ENCODE peak calls at places on chromosome X, in five cellular contexts. S is astrocyte of the spinal cord, E is SK-N-SH, U is fibroblast of the aortic adventitia, I is HFF-Myc. P is an unnamed sample.

GRCh38 chrX:153061732-153062131 is 5.5 kb downstream of the PNMA3 start:
- DNase-seq in U (peak), S (peak), E (no peak), I (no peak), P (no peak)

GRCh38 chrX:37350034-37350365 is 836 bp downstream of the PRRG1 start:
- DNase-seq in S (peak), I (no peak), E (peak), U (peak), P (no peak)

GRCh38 chrX:74419861-74420193 is 1.5 kb upstream of the SLC16A2 start:
- DNase-seq in U (no peak), I (no peak), S (no peak), E (no peak), P (no peak)

GRCh38 chrX:47956016-47956415 is 47.8 kb downstream of the ZNF182 start:
- DNase-seq in S (no peak), I (no peak), U (no peak), E (no peak), P (no peak)

GRCh38 chrX:112645774-112646173 is 34.0 kb downstream of the LHFPL1 start:
- DNase-seq in S (no peak), U (no peak), I (no peak), E (no peak), P (no peak)

GRCh38 chrX:77949840-77950239 is 19.6 kb downstream of the PGAM4 start:
- DNase-seq in E (no peak), S (no peak), U (no peak), I (peak), P (no peak)

GRCh38 chrX:129823115-129823514 is 20.6 kb downstream of the ZDHHC9 start:
- DNase-seq in S (peak), U (peak), I (no peak), E (peak), P (peak)

GRCh38 chrX:15221321-15221720 is 48.6 kb downstream of the ASB9 start:
- DNase-seq in I (no peak), S (no peak), U (no peak), E (no peak), P (no peak)

GRCh38 chrX:17608898-17609297 is 128.4 kb upstream of the SCML1 start:
- DNase-seq in U (no peak), S (no peak), I (no peak), E (no peak), P (no peak)

GRCh38 chrX:71930298-71930697 is 19.7 kb downstream of the NHSL2 start:
- DNase-seq in E (no peak), U (peak), S (no peak), I (no peak), P (no peak)

GRCh38 chrX:19350831-19351447 is 7.2 kb downstream of the PDHA1 start:
- DNase-seq in S (no peak), I (no peak), E (no peak), U (no peak), P (no peak)

GRCh38 chrX:70231666-70232065 is 2.8 kb upstream of the AWAT1 start:
- DNase-seq in E (no peak), U (no peak), I (no peak), S (no peak), P (no peak)

GRCh38 chrX:97628807-97629596 is 745.3 kb downstream of the RPA4 start:
- DNase-seq in I (no peak), E (no peak), U (no peak), S (no peak), P (no peak)

GRCh38 chrX:74450803-74451449 is 29.6 kb downstream of the SLC16A2 start:
- DNase-seq in S (peak), E (no peak), I (peak), U (peak), P (no peak)

GRCh38 chrX:77953708-77954107 is 15.7 kb downstream of the PGAM4 start:
- DNase-seq in I (no peak), U (peak), S (peak), E (no peak), P (no peak)

GRCh38 chrX:70052895-70053615 is 3.3 kb upstream of the AWAT2 start:
- DNase-seq in U (no peak), I (no peak), S (no peak), E (no peak), P (no peak)

GRCh38 chrX:9172451-9172850 is 138.5 kb upstream of the FAM9B start:
- DNase-seq in E (no peak), I (no peak), U (no peak), S (no peak), P (no peak)

GRCh38 chrX:99887918-99888317 is 522.2 kb downstream of the PCDH19 start:
- DNase-seq in I (no peak), U (no peak), S (no peak), E (no peak), P (no peak)

GRCh38 chrX:96417695-96418094 is 266.9 kb upstream of the DIAPH2 start:
- DNase-seq in E (no peak), S (no peak), U (no peak), I (no peak), P (no peak)

GRCh38 chrX:23898412-23898959 is 9.3 kb downstream of the APOO start:
- DNase-seq in U (peak), S (peak), E (no peak), I (no peak), P (no peak)

GRCh38 chrX:111431007-111431406 is 19.0 kb upstream of the DCX start:
- DNase-seq in E (no peak), U (no peak), S (no peak), I (no peak), P (no peak)

GRCh38 chrX:129781134-129782014 is 1.6 kb downstream of the SASH3 start:
- DNase-seq in S (no peak), U (no peak), E (no peak), I (no peak), P (peak)

GRCh38 chrX:155966876-155967275 is 30.6 kb upstream of the IL9R start:
- DNase-seq in E (peak), S (no peak), U (no peak), I (no peak), P (no peak)

GRCh38 chrX:131816551-131817136 is 206.5 kb upstream of the STK26 start:
- DNase-seq in S (peak), E (peak), U (peak), I (no peak), P (peak)

GRCh38 chrX:54116391-54116790 is 66.7 kb downstream of the FAM120C start:
- DNase-seq in S (no peak), U (no peak), E (no peak), I (no peak), P (no peak)

DNA sequence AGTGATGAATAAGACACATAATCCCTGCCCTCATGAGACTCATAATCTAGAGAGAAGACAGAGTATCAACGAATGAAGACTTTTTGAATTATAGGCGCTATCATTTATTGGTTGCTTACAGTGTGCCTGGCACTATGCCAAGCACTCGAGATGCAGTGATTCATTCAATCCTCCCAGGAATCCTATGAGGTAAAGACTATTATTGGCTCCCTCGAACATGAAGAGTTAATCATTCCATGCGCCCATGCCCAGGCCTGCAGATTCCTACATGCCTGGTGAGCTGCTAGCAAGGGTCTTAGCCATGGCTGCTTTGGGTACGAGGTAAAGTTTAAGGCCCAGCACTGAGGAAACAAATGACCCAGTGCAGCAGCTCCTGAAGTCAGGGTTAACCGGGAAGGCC is 47.0 kb downstream of the TEX13B start:
- DNase-seq in I (no peak), E (no peak), S (peak), U (peak), P (no peak)
- H3K4me3 ChIP-seq in I (no peak), E (no peak), S (peak), U (no peak), P (no peak)

GRCh38 chrX:27136325-27136724 is 326.8 kb downstream of the PPP4R3C start:
- DNase-seq in E (no peak), U (no peak), I (no peak), S (no peak), P (no peak)

DNA sequence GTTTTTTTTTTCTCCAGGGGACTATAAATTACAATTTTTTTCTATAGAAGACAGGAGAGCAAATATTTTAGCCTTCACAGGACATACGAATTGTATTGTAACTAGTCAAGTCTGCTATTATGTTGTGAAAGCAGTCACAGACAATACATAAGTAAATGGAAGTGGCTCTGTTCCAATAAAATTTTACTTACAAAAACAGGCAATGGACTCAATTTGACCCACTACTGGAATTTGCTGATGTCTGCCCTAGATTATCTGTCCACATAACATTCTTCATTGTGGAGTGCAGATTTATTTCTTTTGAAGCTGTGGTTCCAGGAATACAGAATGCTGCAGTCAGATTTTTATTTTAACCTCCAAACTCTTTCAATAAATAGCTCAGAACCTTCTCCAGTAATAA is 330.3 kb downstream of the PPP4R3C start:
- DNase-seq in S (no peak), E (no peak), I (no peak), U (no peak), P (no peak)
- H3K4me3 ChIP-seq in S (no peak), E (no peak), I (no peak), U (no peak), P (no peak)

GRCh38 chrX:2828404-2829065 is at the start of gene GYG2:
- DNase-seq in U (peak), S (peak), I (no peak), E (peak), P (no peak)
- H3K4me3 ChIP-seq in U (peak), S (peak), I (no peak), E (peak), P (no peak)

GRCh38 chrX:119726900-119727555 is 31.4 kb upstream of the SOWAHD start:
- DNase-seq in E (no peak), I (no peak), U (no peak), S (no peak), P (peak)

GRCh38 chrX:119734897-119735339 is 23.5 kb upstream of the SOWAHD start:
- DNase-seq in E (peak), S (no peak), I (no peak), U (no peak), P (no peak)

GRCh38 chrX:119735467-119735866 is 22.9 kb upstream of the SOWAHD start:
- DNase-seq in I (no peak), S (no peak), U (no peak), E (peak), P (no peak)

GRCh38 chrX:119728487-119728886 is 29.9 kb upstream of the SOWAHD start:
- DNase-seq in U (no peak), S (no peak), I (no peak), E (no peak), P (no peak)

DNA sequence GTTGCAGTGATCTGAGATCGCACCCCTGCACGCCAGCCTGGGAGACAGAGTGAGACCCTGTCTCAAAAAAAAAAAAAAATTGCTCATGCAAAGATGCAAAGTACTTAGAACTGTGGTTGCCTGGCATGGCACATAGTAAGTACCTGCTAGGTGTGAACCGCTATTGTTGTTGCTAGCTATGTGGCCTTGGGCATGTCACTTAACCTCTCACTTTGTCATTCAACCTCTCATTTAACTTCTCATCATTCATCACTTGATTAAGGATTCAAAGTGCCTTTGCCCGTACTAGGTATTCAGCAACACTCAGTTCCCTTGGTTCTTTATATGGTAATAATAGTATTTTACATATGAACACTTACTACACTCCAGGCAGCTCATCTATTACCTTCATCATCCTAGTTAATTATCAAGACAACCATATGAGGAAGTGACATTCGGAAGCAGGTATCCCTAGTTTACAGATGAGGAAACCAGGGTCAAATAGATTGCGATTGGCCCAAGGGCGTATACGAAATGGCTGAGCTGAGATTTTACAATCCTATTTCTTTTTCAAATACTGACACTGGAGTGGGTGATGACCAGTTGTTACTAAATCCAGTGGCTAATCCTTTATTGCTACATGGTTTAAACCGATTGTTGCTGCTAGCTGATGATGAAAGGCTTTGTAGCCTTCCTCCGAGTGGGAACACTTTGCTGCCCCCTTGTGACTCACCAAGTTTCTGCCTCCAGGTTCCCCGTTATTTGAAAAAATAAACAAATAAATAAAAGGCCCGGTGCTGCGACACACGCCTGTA is 28.8 kb upstream of the SOWAHD start:
- DNase-seq in U (peak), I (no peak), S (peak), E (peak), P (peak)
- H3K4me3 ChIP-seq in U (no peak), I (no peak), S (no peak), E (no peak), P (no peak)

GRCh38 chrX:1486749-1487361 is 34.1 kb upstream of the ASMTL start:
- DNase-seq in I (no peak), E (no peak), S (no peak), U (no peak), P (no peak)

GRCh38 chrX:1488141-1488540 is 35.4 kb upstream of the ASMTL start:
- DNase-seq in S (no peak), I (no peak), E (no peak), U (no peak), P (no peak)

GRCh38 chrX:1488745-1489144 is 36.0 kb upstream of the ASMTL start:
- DNase-seq in U (no peak), E (no peak), I (no peak), S (no peak), P (no peak)

GRCh38 chrX:1486177-1486576 is 33.5 kb upstream of the ASMTL start:
- DNase-seq in I (no peak), E (no peak), S (no peak), U (no peak), P (no peak)

DNA sequence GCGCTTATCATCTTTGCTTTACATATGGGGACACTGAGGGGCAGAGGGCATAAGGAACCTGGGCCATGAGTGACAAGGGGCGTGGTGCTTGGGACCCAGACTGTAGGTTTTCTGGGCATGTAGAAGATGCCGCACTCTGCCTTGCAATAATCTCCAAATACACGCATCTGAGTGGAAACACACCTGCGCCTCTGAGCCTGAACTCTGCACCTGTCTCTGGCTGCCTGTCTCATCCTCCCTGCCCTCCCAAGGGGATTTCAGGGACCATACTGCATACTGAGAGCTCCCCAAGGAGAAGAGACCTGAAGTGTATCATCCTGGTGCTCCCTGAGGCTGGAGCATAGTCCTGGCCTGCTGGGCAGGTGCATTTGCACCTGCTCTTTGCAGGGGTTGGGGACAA is 34.7 kb upstream of the ASMTL start:
- DNase-seq in S (no peak), U (no peak), I (no peak), E (no peak), P (no peak)
- H3K4me3 ChIP-seq in S (no peak), U (no peak), I (no peak), E (no peak), P (no peak)

GRCh38 chrX:105823092-105823454 is 734 bp downstream of the NRK start:
- DNase-seq in E (peak), I (no peak), S (no peak), U (no peak), P (no peak)
- H3K4me3 ChIP-seq in E (no peak), I (no peak), S (peak), U (no peak), P (no peak)

GRCh38 chrX:119757979-119758681 is at the start of gene SOWAHD:
- DNase-seq in U (no peak), E (peak), S (no peak), I (no peak), P (peak)
- H3K4me3 ChIP-seq in U (peak), E (peak), S (peak), I (peak), P (peak)

DNA sequence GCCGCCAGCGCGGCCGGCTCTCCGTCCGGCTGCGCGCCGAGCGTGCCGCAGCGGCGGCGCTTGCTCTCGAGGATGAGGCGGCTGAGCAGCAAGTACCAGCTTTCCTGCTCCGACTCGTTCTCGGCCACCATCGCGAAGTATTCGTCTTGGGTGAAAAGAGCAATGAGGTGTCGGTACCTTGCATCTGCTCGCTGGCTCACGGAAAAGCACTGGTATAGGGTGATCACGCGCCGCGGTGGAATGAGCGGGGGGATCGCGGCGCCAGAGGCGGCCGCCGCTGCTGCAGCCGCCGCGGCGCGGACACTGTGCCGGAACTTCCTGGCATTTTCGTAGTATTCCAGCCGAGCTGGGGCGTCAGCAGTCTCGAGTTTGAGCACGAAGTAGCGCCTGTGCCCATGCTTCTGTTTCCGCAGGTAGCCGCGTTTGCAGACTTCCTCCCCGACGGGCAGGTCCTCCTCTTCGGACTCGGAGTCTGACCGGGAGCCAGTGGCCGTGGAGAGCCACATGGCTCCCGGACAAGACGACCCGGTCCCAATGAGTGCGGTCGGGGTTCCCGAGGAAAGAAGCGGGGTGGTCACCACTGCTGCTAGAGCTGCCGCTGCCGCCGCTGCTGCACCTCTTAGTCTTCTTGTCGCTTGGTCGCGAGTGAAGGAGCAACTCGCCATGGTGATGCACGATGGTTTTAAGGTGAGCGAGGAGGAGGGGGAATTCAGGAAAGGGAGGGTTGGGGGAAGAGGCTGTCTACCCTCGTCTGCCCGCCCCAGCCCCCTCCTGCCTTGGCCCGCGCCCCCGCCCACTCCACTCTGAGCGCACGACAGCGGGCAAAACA is 469 bp downstream of the IRS4 start:
- DNase-seq in S (peak), E (peak), I (no peak), U (no peak), P (no peak)
- H3K4me3 ChIP-seq in S (peak), E (no peak), I (peak), U (peak), P (peak)

GRCh38 chrX:102711872-102712215 is 404 bp upstream of the GPRASP2 start:
- DNase-seq in S (no peak), U (no peak), E (no peak), I (no peak), P (no peak)
- H3K4me3 ChIP-seq in S (peak), U (peak), E (peak), I (peak), P (no peak)